ENCODE peak calls at places on chromosomes 3 and 15, in seven cellular contexts. Y is GM12891, K is GM12878, T is HepG2, O is K562, N is H1, M is SK-N-SH. P is an unnamed sample.

GRCh38 chr15:85463976-85464375 is 83.6 kb downstream of the AKAP13 start:
- DNase-seq in Y (no peak), K (no peak), T (no peak), O (no peak), N (no peak), M (no peak), P (no peak)

GRCh38 chr3:185932213-185932612 is 5.6 kb downstream of the TRA2B start:
- DNase-seq in Y (no peak), K (no peak), T (no peak), O (no peak), N (no peak), M (no peak), P (no peak)

GRCh38 chr3:70000563-70001081 is 1.1 kb downstream of the SAMMSON start:
- DNase-seq in Y (no peak), K (no peak), T (no peak), O (peak; percentile 50), N (no peak), M (no peak), P (no peak)

GRCh38 chr3:70849911-70850699 is 537.7 kb upstream of the MDFIC2 start:
- DNase-seq in Y (no peak), K (no peak), T (no peak), O (no peak), N (no peak), M (no peak), P (no peak)

GRCh38 chr3:47540281-47540680 is 26.8 kb upstream of the ELP6 start:
- DNase-seq in Y (no peak), K (no peak), T (no peak), O (no peak), N (no peak), M (no peak), P (no peak)

GRCh38 chr15:36883705-36884355 is 216.5 kb downstream of the MEIS2 start:
- DNase-seq in Y (peak; percentile 53), K (peak; percentile 26), T (peak; percentile 69), O (peak; percentile 90), N (peak; percentile 93), M (peak; percentile 90), P (peak; percentile 56)

GRCh38 chr3:13517253-13517977 is 31.5 kb upstream of the FBLN2 start:
- DNase-seq in Y (no peak), K (no peak), T (no peak), O (no peak), N (no peak), M (no peak), P (no peak)

GRCh38 chr15:43808960-43809678 is 8.7 kb downstream of the HYPK start:
- DNase-seq in Y (no peak), K (no peak), T (no peak), O (no peak), N (no peak), M (no peak), P (no peak)

GRCh38 chr15:29113336-29114276 is 156.0 kb downstream of the NSMCE3 start:
- DNase-seq in Y (no peak), K (no peak), T (no peak), O (no peak), N (no peak), M (no peak), P (no peak)

GRCh38 chr3:123627673-123628670 is 43.1 kb upstream of the HACD2 start:
- DNase-seq in Y (no peak), K (no peak), T (no peak), O (no peak), N (no peak), M (no peak), P (no peak)

GRCh38 chr3:43709022-43709421 is 18.3 kb downstream of the ABHD5 start:
- DNase-seq in Y (no peak), K (no peak), T (peak; percentile 63), O (no peak), N (no peak), M (no peak), P (no peak)

GRCh38 chr3:181741428-181741827 is 29.7 kb downstream of the SOX2 start:
- DNase-seq in Y (no peak), K (no peak), T (no peak), O (no peak), N (no peak), M (no peak), P (no peak)

GRCh38 chr3:78732893-78733292 is 1034.9 kb downstream of the ROBO1 start:
- DNase-seq in Y (no peak), K (no peak), T (no peak), O (no peak), N (no peak), M (no peak), P (no peak)
- TF ChIP-seq TAF1 in Y (no peak), K (no peak), T (no peak), O (no peak), N (no peak), M (no peak), P (no peak)

GRCh38 chr3:101829066-101829830 is 20.1 kb upstream of the NFKBIZ start:
- DNase-seq in Y (no peak), K (no peak), T (no peak), O (no peak), N (no peak), M (no peak), P (no peak)
- TF ChIP-seq TAF1 in Y (peak; percentile 44), K (peak; percentile 47), T (no peak), O (no peak), N (no peak), M (no peak), P (peak; percentile 57)

GRCh38 chr3:159157275-159157674 is 355.4 kb downstream of the MFSD1 start:
- DNase-seq in Y (no peak), K (no peak), T (no peak), O (no peak), N (no peak), M (no peak), P (no peak)

GRCh38 chr3:159163656-159164055 is 361.8 kb downstream of the MFSD1 start:
- DNase-seq in Y (no peak), K (no peak), T (no peak), O (no peak), N (no peak), M (no peak), P (no peak)

GRCh38 chr3:159159546-159159945 is 357.7 kb downstream of the MFSD1 start:
- DNase-seq in Y (no peak), K (no peak), T (no peak), O (no peak), N (no peak), M (no peak), P (no peak)

GRCh38 chr3:159158801-159159200 is 356.9 kb downstream of the MFSD1 start:
- DNase-seq in Y (no peak), K (no peak), T (no peak), O (no peak), N (no peak), M (no peak), P (no peak)

GRCh38 chr3:159158213-159158612 is 356.4 kb downstream of the MFSD1 start:
- DNase-seq in Y (no peak), K (no peak), T (no peak), O (no peak), N (no peak), M (no peak), P (no peak)
- TF ChIP-seq TAF1 in Y (no peak), K (no peak), T (no peak), O (no peak), N (no peak), M (no peak), P (no peak)

GRCh38 chr3:95926904-95927501 is 887.4 kb upstream of the EPHA6 start:
- DNase-seq in Y (no peak), K (no peak), T (no peak), O (no peak), N (peak; percentile 63), M (no peak), P (no peak)

DNA sequence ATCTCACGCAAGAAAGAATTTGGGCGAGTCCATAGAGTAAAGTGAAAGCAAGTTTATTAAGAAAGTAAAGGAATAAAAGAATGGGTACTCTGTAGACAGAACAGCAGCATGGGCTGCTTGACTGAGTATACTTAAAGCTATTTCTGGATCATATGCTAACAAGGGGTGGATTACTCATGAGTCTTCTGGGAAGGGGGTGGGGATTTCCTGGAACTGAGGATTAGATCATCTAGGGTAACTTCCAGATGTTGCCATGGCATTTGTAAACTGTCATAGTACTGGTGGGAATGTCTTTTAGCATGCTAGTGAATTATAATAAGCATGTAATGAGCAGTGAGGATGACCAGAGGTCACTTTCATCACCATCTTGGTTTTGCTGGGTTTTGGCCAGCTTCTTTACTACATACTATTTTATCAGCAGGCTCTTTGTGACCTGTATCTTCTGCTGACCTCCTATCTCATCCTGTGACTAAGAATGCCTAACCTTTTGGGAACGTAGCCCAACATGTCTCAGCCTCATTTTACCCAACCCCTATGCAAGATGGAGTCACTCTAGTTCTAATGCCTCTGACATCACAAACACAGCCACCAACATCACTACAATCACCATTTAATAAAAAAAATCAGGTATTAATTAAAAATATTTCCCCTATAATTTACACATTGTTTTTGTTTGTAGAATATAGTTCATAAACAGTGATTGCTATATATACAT is 890.7 kb upstream of the EPHA6 start:
- DNase-seq in Y (no peak), K (no peak), T (no peak), O (peak; percentile 14), N (no peak), M (no peak), P (no peak)
- TF ChIP-seq TAF1 in Y (no peak), K (no peak), T (no peak), O (no peak), N (no peak), M (peak; percentile 42), P (no peak)

DNA sequence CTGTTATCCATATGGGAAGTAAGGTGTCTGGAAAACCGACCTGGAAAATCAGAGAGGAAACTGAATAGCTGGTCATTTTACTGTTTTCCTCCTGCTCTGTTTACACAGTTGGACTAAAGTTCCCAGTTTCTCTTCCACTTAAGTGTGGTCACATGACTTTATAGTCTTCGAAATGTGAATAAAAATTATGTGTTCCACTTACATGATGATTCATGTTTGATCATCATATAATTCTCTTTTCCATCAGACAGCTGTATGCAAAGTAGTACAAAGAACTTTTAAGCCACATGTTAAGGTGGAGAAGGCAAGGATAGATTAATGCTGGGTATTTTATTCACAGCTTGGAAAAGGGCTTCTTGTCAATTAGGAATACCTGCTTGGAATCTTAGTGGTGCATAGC is 525.5 kb upstream of the BCHE start:
- DNase-seq in Y (no peak), K (no peak), T (no peak), O (no peak), N (no peak), M (no peak), P (no peak)
- TF ChIP-seq TAF1 in Y (no peak), K (no peak), T (no peak), O (no peak), N (no peak), M (no peak), P (no peak)

GRCh38 chr3:89098964-89099585 is 8.3 kb upstream of the EPHA3 start:
- DNase-seq in Y (no peak), K (no peak), T (peak; percentile 31), O (peak; percentile 34), N (peak; percentile 56), M (peak; percentile 44), P (no peak)
- TF ChIP-seq TAF1 in Y (no peak), K (no peak), T (no peak), O (no peak), N (no peak), M (no peak), P (no peak)

GRCh38 chr3:133595341-133595740 is 21.9 kb downstream of the CDV3 start:
- DNase-seq in Y (no peak), K (no peak), T (no peak), O (no peak), N (no peak), M (no peak), P (no peak)
- TF ChIP-seq TAF1 in Y (no peak), K (no peak), T (no peak), O (no peak), N (no peak), M (no peak), P (no peak)